ENCODE peak calls at places on chromosomes 1 and 21, in seven cellular contexts. H is trophoblast cell, B is cardiac muscle cell, O is HCT116, G is prostate gland, A is tibial artery, S is right lobe of liver. I is an unnamed sample.

GRCh38 chr21:26840912-26841311 is 4.3 kb downstream of the ADAMTS1 start:
- DNase-seq in B (no peak), A (peak; percentile 89), S (no peak), G (no peak), H (peak; percentile 85), O (no peak), I (no peak)

GRCh38 chr1:239302716-239303115 is 83.7 kb upstream of the CHRM3 start:
- DNase-seq in S (no peak), B (no peak), O (no peak), A (no peak), H (no peak), G (no peak), I (no peak)

GRCh38 chr21:14862794-14863720 is 201.7 kb downstream of the NRIP1 start:
- DNase-seq in O (no peak), S (no peak), A (no peak), B (peak; percentile 48), H (peak; percentile 45), G (no peak), I (no peak)

GRCh38 chr1:27569088-27569459 is 34.9 kb downstream of the AHDC1 start:
- DNase-seq in B (no peak), H (peak; percentile 13), S (no peak), O (no peak), A (peak; percentile 87), G (no peak), I (no peak)

GRCh38 chr1:92949937-92950817 is 11.1 kb downstream of the DIPK1A start:
- DNase-seq in G (no peak), O (no peak), A (no peak), H (peak; percentile 80), B (no peak), S (no peak), I (no peak)

GRCh38 chr1:233406339-233406960 is 78.9 kb downstream of the MAP3K21 start:
- DNase-seq in G (no peak), O (no peak), H (peak; percentile 91), S (no peak), B (peak; percentile 15), A (no peak), I (no peak)

GRCh38 chr21:45769239-45769758 is 125.8 kb downstream of the PCBP3 start:
- DNase-seq in H (no peak), G (no peak), S (no peak), O (no peak), A (no peak), B (no peak), I (no peak)

GRCh38 chr1:227318003-227318851 is at the start of gene CDC42BPA:
- DNase-seq in G (peak; percentile 65), A (peak; percentile 90), B (peak; percentile 92), H (peak; percentile 80), S (peak; percentile 80), O (peak; percentile 57), I (no peak)

GRCh38 chr1:72482736-72483413 is 200.5 kb upstream of the NEGR1 start:
- DNase-seq in A (no peak), H (no peak), G (no peak), O (no peak), S (no peak), B (no peak), I (no peak)

GRCh38 chr1:1004420-1004779 is 4.5 kb upstream of the HES4 start:
- DNase-seq in O (no peak), H (no peak), G (no peak), S (no peak), A (no peak), B (no peak), I (no peak)

GRCh38 chr1:19442150-19443096 is 42.9 kb downstream of the CAPZB start:
- DNase-seq in G (no peak), S (no peak), B (no peak), H (no peak), A (no peak), O (no peak), I (no peak)

GRCh38 chr1:197786280-197786679 is 11.0 kb upstream of the DENND1B start:
- DNase-seq in O (no peak), G (no peak), B (no peak), A (no peak), H (peak; percentile 58), S (no peak), I (no peak)

GRCh38 chr21:10539956-10540355 is 18.6 kb downstream of the TPTE start:
- DNase-seq in A (no peak), S (no peak), G (no peak), B (no peak), H (no peak), O (no peak), I (no peak)
- H3K9me3 ChIP-seq in A (no peaks in the 10 kb centered on the region), S (no peaks in the 10 kb centered on the region), G (no peaks in the 10 kb centered on the region), B (peaks cover 10% of the 10 kb centered on the region), H (peaks cover 30% of the 10 kb centered on the region), O (peaks cover 26% of the 10 kb centered on the region), I (peaks cover 3% of the 10 kb centered on the region)

DNA sequence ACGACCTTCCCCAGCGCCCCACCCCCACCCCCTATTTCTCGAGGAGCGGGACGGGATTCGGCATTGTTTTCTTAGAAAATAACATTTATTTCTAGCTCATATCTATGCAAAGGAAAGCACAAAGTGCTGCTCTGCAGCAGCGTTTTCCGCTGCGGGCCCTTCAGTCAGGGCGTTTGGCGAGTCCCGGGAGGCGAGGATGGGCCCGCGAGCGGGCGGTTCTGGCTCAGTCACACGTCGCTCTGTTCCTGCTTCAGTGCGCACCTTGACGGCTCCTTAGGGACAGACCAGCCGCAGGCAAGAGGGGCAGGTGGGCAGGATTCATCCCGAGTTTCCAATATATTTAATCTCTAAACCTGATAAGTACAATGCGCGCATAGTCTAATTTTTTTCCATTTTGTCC is 5.8 kb downstream of the DMRTA2 start:
- DNase-seq in H (no peak), S (no peak), A (no peak), O (no peak), G (no peak), B (no peak), I (no peak)
- H3K9me3 ChIP-seq in H (peaks cover 23% of the 10 kb centered on the region), S (no peaks in the 10 kb centered on the region), A (no peaks in the 10 kb centered on the region), O (no peaks in the 10 kb centered on the region), G (no peaks in the 10 kb centered on the region), B (no peaks in the 10 kb centered on the region), I (no peaks in the 10 kb centered on the region)

DNA sequence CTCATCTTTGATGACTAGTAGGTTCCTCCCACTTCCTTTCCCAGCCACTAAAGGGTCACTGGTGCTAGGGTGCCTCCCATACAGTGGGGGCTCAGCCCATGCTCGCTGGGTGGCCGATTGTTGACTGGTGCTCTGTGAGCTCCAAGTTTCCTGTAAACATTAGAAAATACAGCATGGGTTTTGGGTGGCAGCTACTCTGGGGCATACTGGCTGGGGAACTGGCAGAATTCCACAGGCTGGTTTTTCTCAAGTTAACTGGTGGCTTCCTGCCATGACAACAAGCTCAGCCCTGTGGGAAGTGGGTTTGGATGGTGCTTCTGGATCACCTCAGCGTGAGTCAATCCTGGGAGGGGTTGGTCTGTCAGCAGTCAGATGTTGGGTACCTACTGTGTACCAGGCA is 28.7 kb upstream of the CRNN start:
- DNase-seq in A (no peak), G (peak; percentile 62), S (no peak), H (no peak), O (no peak), B (no peak), I (no peak)
- H3K9me3 ChIP-seq in A (no peaks in the 10 kb centered on the region), G (no peaks in the 10 kb centered on the region), S (no peaks in the 10 kb centered on the region), H (peaks cover 29% of the 10 kb centered on the region), O (no peaks in the 10 kb centered on the region), B (no peaks in the 10 kb centered on the region), I (no peaks in the 10 kb centered on the region)

GRCh38 chr1:152761609-152762213 is 3.9 kb downstream of the KPRP start:
- DNase-seq in A (no peak), S (no peak), H (no peak), O (no peak), G (no peak), B (no peak), I (no peak)
- H3K9me3 ChIP-seq in A (no peaks in the 10 kb centered on the region), S (no peaks in the 10 kb centered on the region), H (peaks cover 45% of the 10 kb centered on the region), O (no peaks in the 10 kb centered on the region), G (no peaks in the 10 kb centered on the region), B (no peaks in the 10 kb centered on the region), I (no peaks in the 10 kb centered on the region)

DNA sequence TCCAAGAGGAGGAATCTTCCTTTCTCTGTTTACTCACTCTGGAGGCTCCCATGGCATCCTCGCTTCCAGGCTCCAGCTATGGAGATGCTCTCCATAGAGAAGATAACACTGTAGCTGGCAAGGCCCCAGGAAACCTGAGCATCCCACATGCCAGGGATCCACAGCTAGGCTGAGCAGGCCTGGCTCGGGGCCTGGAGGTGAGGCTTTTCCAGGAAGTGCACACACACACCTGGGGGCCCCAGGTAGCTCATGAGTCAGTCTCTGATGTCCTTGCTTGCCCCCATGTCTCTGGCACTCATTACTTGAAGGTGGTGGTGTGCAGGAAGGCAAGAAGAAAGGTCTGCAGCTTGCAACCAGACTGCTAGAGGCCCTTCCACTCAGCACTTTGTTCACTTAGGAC is 5.5 kb upstream of the LCE5A start:
- DNase-seq in O (no peak), A (no peak), B (no peak), G (no peak), H (peak; percentile 20), S (no peak), I (no peak)
- H3K9me3 ChIP-seq in O (no peaks in the 10 kb centered on the region), A (no peaks in the 10 kb centered on the region), B (no peaks in the 10 kb centered on the region), G (no peaks in the 10 kb centered on the region), H (peaks cover 35% of the 10 kb centered on the region), S (no peaks in the 10 kb centered on the region), I (no peaks in the 10 kb centered on the region)

DNA sequence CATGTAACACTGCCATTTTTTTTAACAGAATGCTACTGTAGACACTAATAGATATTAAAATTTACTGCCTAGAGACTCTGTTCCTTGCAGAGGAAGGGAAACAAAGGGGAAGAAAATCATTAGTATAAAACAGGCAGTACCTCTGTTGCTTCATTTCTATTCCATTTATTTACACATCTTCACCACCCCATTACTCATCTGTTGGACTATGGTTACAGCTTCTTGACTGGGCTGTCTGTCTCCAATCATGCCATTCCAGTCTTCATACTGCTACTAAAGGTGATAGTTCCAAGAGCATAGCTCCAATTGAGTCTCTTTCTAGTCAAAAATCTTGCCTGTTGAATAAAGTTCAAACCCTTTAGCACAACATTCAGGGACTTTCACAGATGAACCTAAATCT is 22.2 kb upstream of the GPR25 start:
- DNase-seq in O (no peak), A (no peak), H (no peak), G (no peak), B (no peak), S (no peak), I (no peak)
- H3K9me3 ChIP-seq in O (no peaks in the 10 kb centered on the region), A (no peaks in the 10 kb centered on the region), H (no peaks in the 10 kb centered on the region), G (no peaks in the 10 kb centered on the region), B (no peaks in the 10 kb centered on the region), S (no peaks in the 10 kb centered on the region), I (no peaks in the 10 kb centered on the region)

I was measured in T-helper 17 cell.